ENCODE peak calls at places on chromosomes 6 and 20, in five cellular contexts. K is stomach; I is GM23338; G is progenitor cell of endocrine pancreas; M is CD4-positive, alpha-beta T cell. T is an unnamed sample.

GRCh38 chr6:88683734-88684133 is 279.7 kb downstream of the RNGTT start:
- DNase-seq in M (no peak), G (no peak), K (no peak), I (no peak), T (no peak)

GRCh38 chr6:134589512-134589911 is 271.6 kb upstream of the SGK1 start:
- DNase-seq in I (peak), G (no peak), M (no peak), K (no peak), T (no peak)

GRCh38 chr6:170023620-170024521 is 267.0 kb downstream of the DLL1 start:
- DNase-seq in I (no peak), K (peak), G (no peak), M (no peak), T (no peak)

GRCh38 chr6:159788757-159789376 is 535 bp downstream of the TCP1 start:
- DNase-seq in I (peak), M (no peak), G (no peak), K (peak), T (peak)

GRCh38 chr6:163554663-163555062 is 140.1 kb downstream of the QKI start:
- DNase-seq in K (peak), I (peak), G (no peak), M (peak), T (peak)

GRCh38 chr20:2859330-2860121 is 13.8 kb upstream of the PTPRA start:
- DNase-seq in M (no peak), G (no peak), K (no peak), I (no peak), T (no peak)

GRCh38 chr20:38023181-38024085 is 9.8 kb downstream of the TTI1 start:
- DNase-seq in K (no peak), G (no peak), I (no peak), M (no peak), T (no peak)

GRCh38 chr6:108793449-108794134 is 54.6 kb upstream of the ARMC2 start:
- DNase-seq in K (no peak), I (no peak), M (no peak), G (no peak), T (no peak)

GRCh38 chr20:4401601-4402000 is 320.1 kb upstream of the PRND start:
- DNase-seq in G (no peak), M (no peak), I (no peak), K (no peak), T (no peak)

GRCh38 chr6:39834278-39834677 is 42.1 kb downstream of the DAAM2 start:
- DNase-seq in M (no peak), G (no peak), K (no peak), I (no peak), T (no peak)

GRCh38 chr20:23320317-23320716 is 30.3 kb upstream of the NXT1 start:
- DNase-seq in K (no peak), I (peak), M (no peak), G (no peak), T (no peak)

GRCh38 chr20:8132632-8133587 is 844 bp downstream of the PLCB1 start:
- DNase-seq in M (peak), I (peak), G (peak), K (peak), T (no peak)

GRCh38 chr20:49444553-49444990 is 37.9 kb downstream of the KCNB1 start:
- DNase-seq in M (no peak), I (no peak), G (no peak), K (no peak), T (no peak)

GRCh38 chr6:155041781-155042279 is 46.7 kb downstream of the TIAM2 start:
- DNase-seq in I (no peak), K (no peak), M (no peak), G (no peak), T (no peak)

GRCh38 chr6:10518461-10519216 is 2.5 kb upstream of the GCNT2 start:
- DNase-seq in K (no peak), G (no peak), M (no peak), I (peak), T (no peak)

GRCh38 chr20:2585811-2586210 is 49.4 kb downstream of the TMC2 start:
- DNase-seq in K (no peak), M (no peak), I (no peak), G (no peak), T (no peak)

GRCh38 chr6:150641398-150642139 is 41.9 kb downstream of the PLEKHG1 start:
- DNase-seq in I (no peak), M (no peak), K (no peak), G (no peak), T (no peak)

GRCh38 chr6:125294036-125294435 is 7.7 kb downstream of the HDDC2 start:
- DNase-seq in G (no peak), M (no peak), K (no peak), I (no peak), T (no peak)

GRCh38 chr6:143948208-143948607 is 59.9 kb downstream of the PLAGL1 start:
- DNase-seq in K (no peak), G (no peak), I (no peak), M (no peak), T (no peak)

GRCh38 chr6:143549630-143550268 is 38.2 kb upstream of the FUCA2 start:
- DNase-seq in G (no peak), K (no peak), M (no peak), I (no peak), T (no peak)

GRCh38 chr6:161435426-161436065 is 161.7 kb upstream of the AGPAT4 start:
- DNase-seq in I (no peak), M (no peak), G (no peak), K (no peak), T (no peak)

GRCh38 chr20:31602779-31603441 is 2.2 kb upstream of the ID1 start:
- DNase-seq in G (no peak), M (peak), K (peak), I (no peak), T (no peak)

GRCh38 chr20:38125157-38126056 is 39.7 kb downstream of the TGM2 start:
- DNase-seq in K (peak), I (no peak), M (no peak), G (no peak), T (no peak)

GRCh38 chr6:100948381-100949133 is 67.4 kb upstream of the ASCC3 start:
- DNase-seq in K (no peak), M (no peak), G (no peak), I (no peak), T (no peak)

GRCh38 chr6:137919837-137920304 is 52.8 kb downstream of the TNFAIP3 start:
- DNase-seq in G (no peak), M (no peak), I (no peak), K (no peak), T (no peak)

GRCh38 chr6:30678964-30679726 is 6.3 kb upstream of the DHX16 start:
- DNase-seq in G (peak), K (peak), I (peak), M (peak), T (peak)

GRCh38 chr20:300345-300744 is 3.0 kb downstream of the ZCCHC3 start:
- DNase-seq in K (no peak), G (no peak), I (peak), M (no peak), T (no peak)

GRCh38 chr20:54431545-54431944 is 43.8 kb upstream of the DOK5 start:
- DNase-seq in K (no peak), G (no peak), M (no peak), I (no peak), T (no peak)

GRCh38 chr20:44532981-44533331 is 11.1 kb upstream of the SERINC3 start:
- DNase-seq in I (no peak), M (no peak), K (no peak), G (no peak), T (no peak)

GRCh38 chr6:5197084-5197483 is 63.7 kb downstream of the LYRM4 start:
- DNase-seq in I (no peak), G (no peak), M (no peak), K (no peak), T (no peak)

GRCh38 chr6:104357928-104358327 is 501.8 kb downstream of the HACE1 start:
- DNase-seq in G (no peak), I (no peak), K (no peak), M (no peak), T (no peak)

GRCh38 chr6:163935158-163935762 is 520.7 kb downstream of the QKI start:
- DNase-seq in I (no peak), M (no peak), G (no peak), K (no peak), T (no peak)

GRCh38 chr20:37987602-37988290 is 45.5 kb downstream of the TTI1 start:
- DNase-seq in G (no peak), I (no peak), K (no peak), M (no peak), T (no peak)

GRCh38 chr6:166173292-166173951 is 5.8 kb upstream of the TBXT start:
- DNase-seq in G (no peak), K (peak), I (peak), M (no peak), T (no peak)

GRCh38 chr6:105179244-105180065 is at the start of gene POPDC3:
- DNase-seq in K (peak), I (peak), G (peak), M (no peak), T (peak)

GRCh38 chr6:35360349-35361138 is 18.2 kb downstream of the PPARD start:
- DNase-seq in K (no peak), M (no peak), I (peak), G (no peak), T (no peak)

GRCh38 chr6:140360651-140361050 is 986.2 kb upstream of the CITED2 start:
- DNase-seq in I (no peak), G (no peak), M (no peak), K (no peak), T (no peak)

GRCh38 chr20:57717797-57718196 is 8.0 kb upstream of the PMEPA1 start:
- DNase-seq in G (no peak), I (no peak), M (no peak), K (no peak), T (no peak)

GRCh38 chr20:46709459-46710148 is at the start of gene SLC2A10:
- DNase-seq in G (peak), M (no peak), K (peak), I (peak), T (peak)

DNA sequence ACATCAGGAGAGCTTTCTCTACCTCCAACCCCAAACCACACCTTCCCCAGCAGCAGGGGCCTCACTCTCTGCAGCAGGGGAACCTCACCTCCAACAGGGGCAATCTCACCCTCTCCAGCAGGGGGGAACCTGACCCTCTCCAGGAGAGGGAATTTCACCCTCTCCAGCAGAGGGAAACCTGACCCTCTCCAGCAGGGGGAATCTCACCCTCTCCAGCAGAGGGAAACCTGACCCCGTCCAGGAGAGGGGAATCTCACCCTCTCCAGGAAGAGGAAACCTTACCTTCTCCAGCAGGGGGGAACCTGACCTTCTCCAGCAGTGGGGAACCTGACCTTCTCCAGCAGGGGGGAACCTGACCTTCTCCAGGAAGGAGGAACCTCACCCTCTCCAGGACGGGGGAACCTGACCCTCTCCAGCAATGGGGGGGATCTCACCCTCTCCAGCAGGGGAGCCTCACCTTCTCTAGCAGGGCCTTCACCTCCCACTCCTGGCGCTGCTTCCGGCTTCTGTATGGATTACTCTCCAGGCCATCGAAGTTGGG is 3.1 kb downstream of the B3GALT4 start:
- DNase-seq in M (no peak), K (no peak), G (peak), I (peak), T (peak)
- TF ChIP-seq CTCF in M (no peak), K (no peak), G (peak), I (peak), T (peak)

GRCh38 chr20:33211817-33212424 is 5.2 kb upstream of the BPIFA3 start:
- DNase-seq in M (peak), I (peak), K (peak), G (peak), T (peak)
- TF ChIP-seq CTCF in M (no peak), I (peak), K (no peak), G (peak), T (peak)

DNA sequence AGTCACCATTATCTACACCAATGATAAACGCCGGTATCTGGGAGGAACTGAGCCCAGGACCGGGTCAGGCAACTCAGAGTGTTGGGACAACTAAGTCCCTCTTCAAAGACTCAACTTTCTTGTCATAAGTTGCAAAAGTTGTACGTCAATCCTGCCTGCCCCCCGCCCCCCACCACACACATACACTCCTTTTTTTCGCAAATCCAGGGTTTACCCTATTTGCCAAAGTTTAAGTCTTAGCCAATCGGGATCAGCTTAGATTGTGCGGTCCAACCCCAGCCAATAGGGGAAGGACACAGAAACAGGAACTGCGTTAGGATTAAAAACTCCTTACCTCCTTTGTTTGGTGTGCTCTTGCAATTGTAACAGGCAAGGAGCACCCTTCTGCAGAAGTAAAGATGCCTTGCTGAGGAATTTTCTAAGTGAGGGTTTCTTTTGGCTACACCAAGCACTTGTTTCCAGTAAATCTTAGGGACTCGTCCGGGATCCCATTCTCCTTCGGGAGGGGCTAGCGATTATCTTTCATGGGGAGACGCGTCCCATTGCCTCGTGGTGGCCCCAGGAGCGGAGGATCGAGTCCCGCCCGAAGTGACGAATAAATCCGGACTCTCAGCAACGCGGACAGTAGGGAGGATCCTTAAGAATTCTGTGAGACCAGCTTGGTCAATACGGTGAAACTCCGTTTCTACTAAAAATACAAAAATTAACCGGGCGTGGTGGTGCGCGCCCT is 69.3 kb upstream of the PRSS16 start:
- DNase-seq in K (peak), G (peak), M (peak), I (peak), T (no peak)
- TF ChIP-seq CTCF in K (no peak), G (no peak), M (no peak), I (no peak), T (no peak)

DNA sequence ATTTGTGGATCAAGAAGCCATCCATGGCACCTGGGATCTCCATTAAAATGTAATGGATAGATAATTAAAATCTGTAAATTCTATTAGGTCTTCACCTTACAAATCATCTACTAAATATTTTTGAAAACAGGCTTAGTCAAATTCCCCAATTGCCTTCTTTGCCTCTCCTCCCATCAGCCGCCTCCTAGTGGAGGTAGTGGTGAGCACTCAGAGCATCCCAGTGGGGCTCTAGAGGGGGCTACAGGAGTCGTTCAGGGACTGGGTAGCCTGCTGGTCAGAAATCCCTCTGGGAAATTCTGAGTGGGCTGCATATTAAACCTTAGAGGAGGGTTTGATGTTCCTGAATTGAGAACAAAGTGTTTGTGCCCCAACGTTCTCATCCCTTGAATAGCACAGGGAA is 20.8 kb upstream of the PAX1 start:
- DNase-seq in G (no peak), M (no peak), I (peak), K (no peak), T (no peak)
- TF ChIP-seq CTCF in G (no peak), M (no peak), I (peak), K (no peak), T (no peak)

DNA sequence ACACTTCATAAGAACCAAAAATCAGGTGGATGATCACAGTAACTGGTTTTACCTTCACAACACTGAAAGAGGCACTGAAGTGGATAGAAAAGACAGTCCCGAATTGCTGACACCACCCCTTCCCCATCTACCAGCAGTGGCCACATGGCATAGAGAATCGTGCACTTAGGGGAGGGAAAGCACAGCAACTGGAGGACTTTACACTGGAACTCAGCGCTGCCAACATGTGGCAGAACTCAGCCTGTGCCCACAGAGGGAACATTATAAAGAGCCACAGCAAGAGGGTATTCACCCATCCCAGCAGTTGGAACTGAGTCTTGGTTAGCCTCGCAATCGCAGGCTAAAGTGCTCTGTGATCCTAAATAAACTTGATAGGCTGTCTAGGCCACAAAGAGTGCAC is 6.5 kb upstream of the KIAA1586 start:
- DNase-seq in G (no peak), K (no peak), I (peak), M (no peak), T (no peak)
- TF ChIP-seq CTCF in G (no peak), K (no peak), I (peak), M (no peak), T (no peak)

GRCh38 chr20:51889466-51889865 is 87.1 kb upstream of the SALL4 start:
- DNase-seq in K (no peak), I (peak), M (no peak), G (no peak), T (no peak)
- TF ChIP-seq CTCF in K (no peak), I (no peak), M (no peak), G (no peak), T (no peak)

GRCh38 chr6:70956191-70956450 is 739 bp downstream of the B3GAT2 start:
- DNase-seq in G (no peak), I (no peak), K (no peak), M (no peak), T (no peak)
- TF ChIP-seq CTCF in G (peak), I (no peak), K (no peak), M (peak), T (peak)

GRCh38 chr6:14661696-14662095 is 544.1 kb downstream of the CD83 start:
- DNase-seq in G (no peak), I (no peak), M (no peak), K (no peak), T (no peak)

GRCh38 chr6:14664616-14665315 is 547.2 kb downstream of the CD83 start:
- DNase-seq in G (no peak), I (peak), K (no peak), M (no peak), T (peak)

GRCh38 chr6:14661188-14661587 is 543.6 kb downstream of the CD83 start:
- DNase-seq in K (no peak), M (peak), I (no peak), G (no peak), T (no peak)

GRCh38 chr6:14665827-14666724 is 548.5 kb downstream of the CD83 start:
- DNase-seq in I (no peak), G (no peak), M (no peak), K (no peak), T (no peak)

DNA sequence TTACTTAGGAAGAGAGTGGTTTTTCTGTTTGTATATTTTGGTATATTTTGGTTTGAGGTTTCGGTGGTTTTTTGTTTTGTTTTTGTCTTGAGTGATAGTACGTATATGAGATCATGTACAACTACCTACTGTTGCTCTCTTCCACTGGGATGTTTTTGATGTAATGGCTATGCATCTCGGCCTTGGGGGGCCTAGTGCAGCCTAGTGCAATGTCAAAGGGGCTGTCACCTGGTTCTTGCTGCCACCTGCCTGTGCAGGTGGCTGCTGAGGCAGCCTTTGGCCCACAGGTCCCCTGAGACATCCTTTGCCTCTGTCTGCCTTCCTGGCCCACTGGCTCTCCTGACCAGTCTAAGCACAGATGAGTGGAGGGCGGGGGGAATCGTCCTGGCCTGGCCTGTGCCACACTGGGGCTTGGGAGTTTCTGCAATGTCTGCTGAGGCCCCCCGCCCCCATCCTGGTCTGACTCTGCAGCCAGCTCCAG is 546.6 kb downstream of the CD83 start:
- DNase-seq in I (no peak), M (peak), K (no peak), G (no peak), T (no peak)
- TF ChIP-seq CTCF in I (no peak), M (no peak), K (no peak), G (no peak), T (no peak)